ENCODE peak calls at places on chromosomes 6 and 20, in four cellular contexts. X is fibroblast of the aortic adventitia; Z is GM12878; A is CD4-positive, alpha-beta T cell. C is an unnamed sample.

GRCh38 chr20:21609221-21609620 is 95.4 kb upstream of the NKX2-2 start:
- DNase-seq in Z (no peak), A (no peak), X (no peak), C (peak)

GRCh38 chr6:33306356-33306755 is 7.5 kb downstream of the TAPBP start:
- DNase-seq in Z (no peak), X (no peak), A (no peak), C (no peak)

GRCh38 chr6:106519460-106520394 is 109.6 kb downstream of the RTN4IP1 start:
- DNase-seq in Z (peak), X (peak), A (peak), C (peak)

GRCh38 chr6:26064619-26065257 is 22.5 kb upstream of the HFE start:
- DNase-seq in Z (no peak), X (peak), A (peak), C (no peak)

GRCh38 chr6:87909849-87910248 is 137.8 kb upstream of the SPACA1 start:
- DNase-seq in A (no peak), X (peak), Z (no peak), C (peak)

GRCh38 chr6:21942910-21943309 is 349.4 kb downstream of the SOX4 start:
- DNase-seq in X (no peak), Z (no peak), A (no peak), C (no peak)

GRCh38 chr20:35306931-35307517 is 14.8 kb upstream of the FAM83C start:
- DNase-seq in Z (no peak), X (peak), A (no peak), C (peak)

GRCh38 chr20:50642288-50642803 is 49.0 kb downstream of the RIPOR3 start:
- DNase-seq in A (no peak), Z (no peak), X (peak), C (no peak)

GRCh38 chr20:43662943-43663655 is 3.8 kb upstream of the MYBL2 start:
- DNase-seq in X (no peak), Z (no peak), A (no peak), C (no peak)

GRCh38 chr6:50185006-50185405 is 135.3 kb upstream of the DEFB112 start:
- DNase-seq in X (no peak), A (no peak), Z (no peak), C (no peak)

GRCh38 chr20:48197034-48197433 is 411.8 kb upstream of the SULF2 start:
- DNase-seq in Z (no peak), A (no peak), X (no peak), C (no peak)

GRCh38 chr6:27121640-27122039 is 125.9 kb upstream of the PRSS16 start:
- DNase-seq in Z (no peak), X (no peak), A (no peak), C (no peak)

GRCh38 chr20:40880063-40880715 is 148.4 kb upstream of the TOP1 start:
- DNase-seq in Z (peak), A (no peak), X (no peak), C (no peak)

GRCh38 chr6:137860394-137861005 is 6.6 kb upstream of the TNFAIP3 start:
- DNase-seq in Z (no peak), X (no peak), A (no peak), C (no peak)

GRCh38 chr6:16694789-16695188 is 66.5 kb downstream of the ATXN1 start:
- DNase-seq in X (no peak), Z (no peak), A (no peak), C (no peak)

GRCh38 chr6:145814035-145814500 is 527 bp downstream of the FBXO30 start:
- DNase-seq in X (no peak), Z (peak), A (peak), C (peak)

GRCh38 chr20:38032585-38033329 is 499 bp downstream of the TTI1 start:
- DNase-seq in X (no peak), A (no peak), Z (no peak), C (no peak)

GRCh38 chr20:49579195-49579594 is 11.3 kb upstream of the PTGIS start:
- DNase-seq in A (no peak), X (no peak), Z (no peak), C (no peak)

GRCh38 chr6:13425971-13426931 is 61.1 kb downstream of the GFOD1 start:
- DNase-seq in A (no peak), Z (peak), X (peak), C (no peak)

GRCh38 chr6:162019311-162019710 is 708.3 kb downstream of the PRKN start:
- DNase-seq in A (no peak), Z (no peak), X (no peak), C (no peak)

GRCh38 chr20:4369798-4370124 is 351.9 kb upstream of the PRND start:
- DNase-seq in A (no peak), X (no peak), Z (peak), C (no peak)

GRCh38 chr6:162203287-162203686 is 524.3 kb downstream of the PRKN start:
- DNase-seq in A (no peak), Z (no peak), X (no peak), C (peak)

GRCh38 chr20:63968928-63969760 is 586 bp downstream of the ZNF512B start:
- DNase-seq in A (peak), Z (no peak), X (no peak), C (peak)

GRCh38 chr6:93047033-93047432 is 372.3 kb downstream of the EPHA7 start:
- DNase-seq in X (no peak), Z (no peak), A (no peak), C (no peak)

GRCh38 chr6:139550361-139550760 is 175.9 kb upstream of the CITED2 start:
- DNase-seq in Z (no peak), X (no peak), A (no peak), C (no peak)

GRCh38 chr6:156776470-156776840 is 723 bp upstream of the ARID1B start:
- DNase-seq in A (no peak), X (peak), Z (no peak), C (no peak)

DNA sequence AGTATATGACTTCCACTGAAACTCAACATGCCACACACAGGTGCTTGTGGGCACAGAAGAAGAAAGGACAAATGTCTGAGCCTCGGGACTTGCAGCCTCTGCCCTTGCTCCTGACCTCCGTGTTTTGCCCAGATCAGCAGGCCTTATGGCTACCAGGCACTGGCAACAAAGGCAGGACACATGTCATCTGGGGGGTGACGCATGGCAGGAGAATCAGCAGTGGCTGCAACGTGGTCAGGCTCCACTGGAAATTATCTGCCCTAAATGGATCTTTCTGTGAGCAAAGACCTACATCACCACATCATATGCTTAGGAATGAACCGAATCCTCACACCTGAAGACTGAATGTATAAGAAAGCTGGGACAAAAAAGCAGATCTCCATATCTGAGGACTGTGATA is 78.9 kb downstream of the ELOVL5 start:
- DNase-seq in A (no peak), Z (no peak), X (no peak), C (no peak)
- TF ChIP-seq CTCF in A (no peak), Z (no peak), X (no peak), C (no peak)

GRCh38 chr6:51528556-51528955 is 558.9 kb downstream of the PKHD1 start:
- DNase-seq in Z (no peak), X (no peak), A (no peak), C (no peak)

GRCh38 chr6:51529240-51529639 is 558.2 kb downstream of the PKHD1 start:
- DNase-seq in X (no peak), Z (no peak), A (no peak), C (no peak)

GRCh38 chr6:51533962-51534361 is 553.5 kb downstream of the PKHD1 start:
- DNase-seq in X (no peak), A (no peak), Z (no peak), C (no peak)

GRCh38 chr6:51535327-51535726 is 552.1 kb downstream of the PKHD1 start:
- DNase-seq in A (no peak), X (no peak), Z (no peak), C (no peak)

GRCh38 chr6:51531623-51532022 is 555.8 kb downstream of the PKHD1 start:
- DNase-seq in A (no peak), Z (peak), X (no peak), C (no peak)
- TF ChIP-seq CTCF in A (no peak), Z (peak), X (no peak), C (no peak)

GRCh38 chr20:10666221-10667076 is 7.3 kb downstream of the JAG1 start:
- DNase-seq in A (no peak), X (no peak), Z (no peak), C (no peak)

GRCh38 chr20:10665791-10666190 is 8.0 kb downstream of the JAG1 start:
- DNase-seq in Z (no peak), X (peak), A (no peak), C (no peak)

GRCh38 chr20:10667077-10667401 is 6.8 kb downstream of the JAG1 start:
- DNase-seq in A (no peak), Z (no peak), X (peak), C (no peak)

GRCh38 chr20:10668677-10669368 is 5.0 kb downstream of the JAG1 start:
- DNase-seq in Z (no peak), X (peak), A (no peak), C (no peak)

GRCh38 chr20:10667560-10668167 is 6.1 kb downstream of the JAG1 start:
- DNase-seq in X (no peak), Z (no peak), A (no peak), C (no peak)
- TF ChIP-seq CTCF in X (no peak), Z (no peak), A (no peak), C (no peak)

GRCh38 chr6:43668151-43669028 is 19.2 kb downstream of the MRPS18A start:
- DNase-seq in A (peak), Z (peak), X (peak), C (peak)
- TF ChIP-seq CTCF in A (peak), Z (peak), X (peak), C (peak)

DNA sequence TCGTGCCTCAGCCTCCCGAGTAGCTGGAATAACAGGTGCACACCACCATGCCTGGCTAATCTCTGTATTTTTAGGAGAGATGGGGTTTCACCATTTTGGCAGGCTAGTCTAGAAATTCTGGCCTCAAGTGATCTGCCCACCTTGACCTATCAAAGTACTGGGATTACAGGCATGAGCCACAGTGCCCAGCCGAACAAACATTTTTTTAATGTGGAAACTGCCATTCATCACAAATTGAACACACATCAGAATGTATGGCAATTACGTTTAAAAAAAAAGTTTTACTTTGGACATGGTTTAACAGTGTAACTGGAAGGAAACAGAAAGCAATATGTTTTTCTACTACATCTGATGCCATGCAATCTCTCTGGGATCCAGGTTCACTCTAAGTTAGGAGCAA is 38.3 kb upstream of the LOC128125822 start:
- DNase-seq in A (no peak), X (no peak), Z (no peak), C (no peak)
- TF ChIP-seq CTCF in A (no peak), X (no peak), Z (no peak), C (no peak)

DNA sequence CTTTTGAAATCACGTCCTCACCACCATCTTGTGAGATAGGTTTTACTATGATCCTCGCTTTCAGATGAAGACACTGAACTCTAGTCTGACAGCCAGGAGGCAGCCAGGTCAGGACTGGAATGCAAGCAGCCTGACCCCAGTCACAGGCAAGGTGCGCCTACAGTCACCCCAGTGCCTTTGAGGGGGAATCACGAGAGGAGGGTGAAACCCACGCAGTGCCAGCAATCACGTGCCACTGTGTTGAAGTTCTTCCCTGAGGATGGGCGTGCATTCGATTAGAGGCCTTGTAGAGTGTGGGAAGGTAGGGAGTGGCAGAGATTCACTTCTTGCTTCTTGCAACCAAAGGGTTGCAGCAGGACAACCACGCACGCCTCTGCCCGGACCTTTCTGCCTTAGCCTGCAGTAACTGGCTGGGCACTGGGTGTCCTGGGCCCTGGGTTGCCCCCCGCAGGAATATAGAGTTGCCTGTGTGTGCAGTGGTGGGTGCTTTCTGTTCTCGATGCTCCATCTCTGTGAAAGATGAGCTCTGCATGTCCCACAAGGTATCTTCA is 33.7 kb upstream of the IRF4 start:
- DNase-seq in X (no peak), A (no peak), Z (no peak), C (no peak)
- TF ChIP-seq CTCF in X (no peak), A (no peak), Z (no peak), C (no peak)

GRCh38 chr6:24760210-24760609 is 14.5 kb upstream of the GMNN start:
- DNase-seq in Z (no peak), A (no peak), X (no peak), C (no peak)
- TF ChIP-seq CTCF in Z (no peak), A (no peak), X (no peak), C (no peak)

GRCh38 chr20:17661121-17661744 is 20.8 kb downstream of the RRBP1 start:
- DNase-seq in Z (no peak), A (no peak), X (peak), C (no peak)

GRCh38 chr20:17660667-17661066 is 21.4 kb downstream of the RRBP1 start:
- DNase-seq in X (no peak), Z (no peak), A (no peak), C (peak)

GRCh38 chr20:17657898-17658647 is 24.0 kb downstream of the RRBP1 start:
- DNase-seq in A (no peak), X (no peak), Z (no peak), C (no peak)

GRCh38 chr20:17658648-17658993 is 23.4 kb downstream of the RRBP1 start:
- DNase-seq in A (no peak), Z (no peak), X (no peak), C (no peak)

DNA sequence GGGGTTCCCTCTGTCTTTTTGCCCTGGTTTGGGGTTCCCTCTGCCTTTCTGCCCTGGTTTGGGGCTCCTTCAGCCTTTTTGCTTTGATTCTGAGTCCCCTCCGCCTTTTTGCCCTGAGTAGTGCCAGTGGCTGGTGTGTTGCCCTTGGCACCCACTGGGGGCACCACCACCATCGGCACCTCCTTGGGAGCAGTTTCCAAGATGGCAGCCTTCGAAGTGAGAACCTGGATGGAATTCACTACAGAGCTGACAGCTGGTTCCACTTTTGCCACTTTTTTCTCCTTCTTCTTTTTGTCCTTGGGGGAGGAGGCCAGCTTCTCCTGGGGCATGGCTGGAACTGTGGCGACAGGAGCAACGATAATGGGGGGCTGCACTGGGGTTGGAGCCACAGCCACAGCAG is 22.2 kb downstream of the RRBP1 start:
- DNase-seq in X (no peak), A (no peak), Z (no peak), C (peak)
- TF ChIP-seq CTCF in X (no peak), A (no peak), Z (no peak), C (no peak)

GRCh38 chr6:135852775-135853174 is 1.3 kb downstream of the PDE7B start:
- DNase-seq in A (no peak), Z (no peak), X (peak), C (no peak)

GRCh38 chr6:135851442-135852271 is at the start of gene PDE7B:
- DNase-seq in A (peak), X (peak), Z (no peak), C (peak)

GRCh38 chr6:135853986-135854385 is 2.5 kb downstream of the PDE7B start:
- DNase-seq in A (no peak), Z (no peak), X (peak), C (no peak)

GRCh38 chr6:135854799-135855198 is 3.3 kb downstream of the PDE7B start:
- DNase-seq in X (no peak), A (no peak), Z (no peak), C (no peak)

GRCh38 chr6:135853227-135853626 is 1.7 kb downstream of the PDE7B start:
- DNase-seq in Z (no peak), A (no peak), X (peak), C (no peak)
- TF ChIP-seq CTCF in Z (no peak), A (no peak), X (peak), C (no peak)

GRCh38 chr20:24460712-24461111 is 8.7 kb upstream of the SYNDIG1 start:
- DNase-seq in A (no peak), X (no peak), Z (no peak), C (no peak)
- TF ChIP-seq CTCF in A (no peak), X (peak), Z (no peak), C (no peak)

C was measured in adrenal gland.